ENCODE peak calls at places on chromosomes 12 and 14, in eight cellular contexts. One of them, this sample, is unnamed.
A peak's percentile ranks its signal among the peaks of the same experiment; 100 is the strongest.

GRCh38 chr12:21697829-21698630 is 40.4 kb upstream of the LDHB start:
- DNase-seq in foreskin fibroblast: peak; percentile 10
- DNase-seq in LoVo: peak; percentile 43
- DNase-seq in substantia nigra: no peak
- DNase-seq in AG10803: peak; percentile 38
- DNase-seq in HCEC 1CT: peak; percentile 19
- DNase-seq in NCI-H1092: no peak
- DNase-seq in tibial nerve: peak; percentile 42
- DNase-seq in this sample: peak; percentile 28

GRCh38 chr14:99755629-99756603 is 37.3 kb upstream of the EML1 start:
- DNase-seq in foreskin fibroblast: peak; percentile 96
- DNase-seq in LoVo: peak; percentile 54
- DNase-seq in substantia nigra: peak; percentile 26
- DNase-seq in AG10803: peak; percentile 90
- DNase-seq in HCEC 1CT: peak; percentile 91
- DNase-seq in NCI-H1092: no peak
- DNase-seq in tibial nerve: peak; percentile 85
- DNase-seq in this sample: peak; percentile 54

GRCh38 chr12:90977224-90977623 is 22.2 kb upstream of the CCER1 start:
- DNase-seq in foreskin fibroblast: peak; percentile 33
- DNase-seq in LoVo: no peak
- DNase-seq in substantia nigra: no peak
- DNase-seq in AG10803: peak; percentile 52
- DNase-seq in HCEC 1CT: no peak
- DNase-seq in NCI-H1092: no peak
- DNase-seq in tibial nerve: no peak
- DNase-seq in this sample: no peak

GRCh38 chr14:99873653-99874052 is 80.4 kb downstream of the EML1 start:
- DNase-seq in foreskin fibroblast: no peak
- DNase-seq in LoVo: no peak
- DNase-seq in substantia nigra: no peak
- DNase-seq in AG10803: no peak
- DNase-seq in HCEC 1CT: no peak
- DNase-seq in NCI-H1092: no peak
- DNase-seq in tibial nerve: no peak
- DNase-seq in this sample: no peak

GRCh38 chr14:104768437-104769323 is 15.7 kb downstream of the SIVA1 start:
- DNase-seq in foreskin fibroblast: peak; percentile 71
- DNase-seq in LoVo: peak; percentile 70
- DNase-seq in substantia nigra: peak; percentile 49
- DNase-seq in AG10803: peak; percentile 67
- DNase-seq in HCEC 1CT: peak; percentile 62
- DNase-seq in NCI-H1092: peak; percentile 64
- DNase-seq in tibial nerve: peak; percentile 96
- DNase-seq in this sample: peak; percentile 46

GRCh38 chr14:51824191-51824590 is 36.2 kb upstream of the GNG2 start:
- DNase-seq in foreskin fibroblast: no peak
- DNase-seq in LoVo: no peak
- DNase-seq in substantia nigra: no peak
- DNase-seq in AG10803: peak; percentile 51
- DNase-seq in HCEC 1CT: no peak
- DNase-seq in NCI-H1092: no peak
- DNase-seq in tibial nerve: no peak
- DNase-seq in this sample: no peak

GRCh38 chr12:12008232-12008850 is 62.4 kb upstream of the BCL2L14 start:
- DNase-seq in foreskin fibroblast: no peak
- DNase-seq in LoVo: no peak
- DNase-seq in substantia nigra: no peak
- DNase-seq in AG10803: no peak
- DNase-seq in HCEC 1CT: no peak
- DNase-seq in NCI-H1092: no peak
- DNase-seq in tibial nerve: no peak
- DNase-seq in this sample: no peak

GRCh38 chr12:53624956-53625355 is 1.2 kb downstream of the ATF7 start:
- DNase-seq in foreskin fibroblast: no peak
- DNase-seq in LoVo: no peak
- DNase-seq in substantia nigra: no peak
- DNase-seq in AG10803: peak; percentile 26
- DNase-seq in HCEC 1CT: peak; percentile 6
- DNase-seq in NCI-H1092: no peak
- DNase-seq in tibial nerve: no peak
- DNase-seq in this sample: no peak

GRCh38 chr12:1814266-1814665 is 6.1 kb upstream of the LRTM2 start:
- DNase-seq in foreskin fibroblast: no peak
- DNase-seq in LoVo: no peak
- DNase-seq in substantia nigra: no peak
- DNase-seq in AG10803: no peak
- DNase-seq in HCEC 1CT: no peak
- DNase-seq in NCI-H1092: no peak
- DNase-seq in tibial nerve: no peak
- DNase-seq in this sample: no peak

GRCh38 chr14:52827426-52827825 is 36.0 kb upstream of the GNPNAT1 start:
- DNase-seq in foreskin fibroblast: no peak
- DNase-seq in LoVo: no peak
- DNase-seq in substantia nigra: no peak
- DNase-seq in AG10803: no peak
- DNase-seq in HCEC 1CT: no peak
- DNase-seq in NCI-H1092: no peak
- DNase-seq in tibial nerve: no peak
- DNase-seq in this sample: no peak

GRCh38 chr12:42143401-42144173 is 1.1 kb downstream of the GXYLT1 start:
- DNase-seq in foreskin fibroblast: no peak
- DNase-seq in LoVo: peak; percentile 34
- DNase-seq in substantia nigra: no peak
- DNase-seq in AG10803: peak; percentile 29
- DNase-seq in HCEC 1CT: peak; percentile 21
- DNase-seq in NCI-H1092: no peak
- DNase-seq in tibial nerve: no peak
- DNase-seq in this sample: no peak

GRCh38 chr12:122190842-122191668 is 8.1 kb downstream of the LRRC43 start:
- DNase-seq in foreskin fibroblast: peak; percentile 33
- DNase-seq in LoVo: peak; percentile 58
- DNase-seq in substantia nigra: no peak
- DNase-seq in AG10803: peak; percentile 40
- DNase-seq in HCEC 1CT: peak; percentile 46
- DNase-seq in NCI-H1092: peak; percentile 19
- DNase-seq in tibial nerve: no peak
- DNase-seq in this sample: no peak

GRCh38 chr12:76158518-76159321 is 74.2 kb upstream of the NAP1L1 start:
- DNase-seq in foreskin fibroblast: peak; percentile 81
- DNase-seq in LoVo: peak; percentile 83
- DNase-seq in substantia nigra: no peak
- DNase-seq in AG10803: peak; percentile 93
- DNase-seq in HCEC 1CT: peak; percentile 79
- DNase-seq in NCI-H1092: no peak
- DNase-seq in tibial nerve: peak; percentile 54
- DNase-seq in this sample: peak; percentile 21

GRCh38 chr14:94163806-94164205 is 10.3 kb upstream of the PPP4R4 start:
- DNase-seq in foreskin fibroblast: no peak
- DNase-seq in LoVo: no peak
- DNase-seq in substantia nigra: no peak
- DNase-seq in AG10803: peak; percentile 16
- DNase-seq in HCEC 1CT: no peak
- DNase-seq in NCI-H1092: no peak
- DNase-seq in tibial nerve: no peak
- DNase-seq in this sample: no peak

GRCh38 chr14:30295980-30296379 is 263.0 kb upstream of the G2E3 start:
- DNase-seq in foreskin fibroblast: no peak
- DNase-seq in LoVo: no peak
- DNase-seq in substantia nigra: no peak
- DNase-seq in AG10803: no peak
- DNase-seq in HCEC 1CT: no peak
- DNase-seq in NCI-H1092: no peak
- DNase-seq in tibial nerve: no peak
- DNase-seq in this sample: no peak

GRCh38 chr12:5520037-5520436 is 88.1 kb downstream of the NTF3 start:
- DNase-seq in foreskin fibroblast: no peak
- DNase-seq in LoVo: no peak
- DNase-seq in substantia nigra: no peak
- DNase-seq in AG10803: no peak
- DNase-seq in HCEC 1CT: no peak
- DNase-seq in NCI-H1092: no peak
- DNase-seq in tibial nerve: no peak
- DNase-seq in this sample: no peak

GRCh38 chr14:21220874-21221477 is 48.3 kb downstream of the HNRNPC start:
- DNase-seq in foreskin fibroblast: no peak
- DNase-seq in LoVo: no peak
- DNase-seq in substantia nigra: no peak
- DNase-seq in AG10803: no peak
- DNase-seq in HCEC 1CT: peak; percentile 15
- DNase-seq in NCI-H1092: no peak
- DNase-seq in tibial nerve: no peak
- DNase-seq in this sample: no peak

GRCh38 chr14:100076630-100077029 is 11.4 kb downstream of the EVL start:
- DNase-seq in foreskin fibroblast: peak; percentile 86
- DNase-seq in LoVo: no peak
- DNase-seq in substantia nigra: no peak
- DNase-seq in AG10803: peak; percentile 86
- DNase-seq in HCEC 1CT: peak; percentile 72
- DNase-seq in NCI-H1092: no peak
- DNase-seq in tibial nerve: peak; percentile 66
- DNase-seq in this sample: no peak

GRCh38 chr14:75933712-75934296 is 48.0 kb downstream of the TGFB3 start:
- DNase-seq in foreskin fibroblast: no peak
- DNase-seq in LoVo: no peak
- DNase-seq in substantia nigra: no peak
- DNase-seq in AG10803: no peak
- DNase-seq in HCEC 1CT: no peak
- DNase-seq in NCI-H1092: no peak
- DNase-seq in tibial nerve: no peak
- DNase-seq in this sample: no peak

GRCh38 chr14:90301580-90302181 is 30.1 kb downstream of the NRDE2 start:
- DNase-seq in foreskin fibroblast: peak; percentile 64
- DNase-seq in LoVo: peak; percentile 7
- DNase-seq in substantia nigra: no peak
- DNase-seq in AG10803: peak; percentile 69
- DNase-seq in HCEC 1CT: peak; percentile 64
- DNase-seq in NCI-H1092: no peak
- DNase-seq in tibial nerve: no peak
- DNase-seq in this sample: no peak

GRCh38 chr14:94044476-94045091 is 18.4 kb downstream of the OTUB2 start:
- DNase-seq in foreskin fibroblast: no peak
- DNase-seq in LoVo: no peak
- DNase-seq in substantia nigra: no peak
- DNase-seq in AG10803: no peak
- DNase-seq in HCEC 1CT: no peak
- DNase-seq in NCI-H1092: no peak
- DNase-seq in tibial nerve: no peak
- DNase-seq in this sample: no peak

GRCh38 chr14:53999061-53999488 is 42.5 kb upstream of the BMP4 start:
- DNase-seq in foreskin fibroblast: peak; percentile 34
- DNase-seq in LoVo: peak; percentile 89
- DNase-seq in substantia nigra: no peak
- DNase-seq in AG10803: peak; percentile 61
- DNase-seq in HCEC 1CT: peak; percentile 39
- DNase-seq in NCI-H1092: no peak
- DNase-seq in tibial nerve: no peak
- DNase-seq in this sample: no peak

GRCh38 chr14:34018125-34018524 is 67.3 kb upstream of the EGLN3 start:
- DNase-seq in foreskin fibroblast: no peak
- DNase-seq in LoVo: no peak
- DNase-seq in substantia nigra: no peak
- DNase-seq in AG10803: no peak
- DNase-seq in HCEC 1CT: no peak
- DNase-seq in NCI-H1092: no peak
- DNase-seq in tibial nerve: no peak
- DNase-seq in this sample: no peak

GRCh38 chr14:24634158-24634557 is at the start of gene GZMB:
- DNase-seq in foreskin fibroblast: no peak
- DNase-seq in LoVo: no peak
- DNase-seq in substantia nigra: no peak
- DNase-seq in AG10803: no peak
- DNase-seq in HCEC 1CT: no peak
- DNase-seq in NCI-H1092: no peak
- DNase-seq in tibial nerve: no peak
- DNase-seq in this sample: no peak

GRCh38 chr14:54893151-54893760 is 9.4 kb downstream of the GCH1 start:
- DNase-seq in foreskin fibroblast: peak; percentile 33
- DNase-seq in LoVo: peak; percentile 54
- DNase-seq in substantia nigra: no peak
- DNase-seq in AG10803: peak; percentile 54
- DNase-seq in HCEC 1CT: peak; percentile 52
- DNase-seq in NCI-H1092: peak; percentile 24
- DNase-seq in tibial nerve: peak; percentile 87
- DNase-seq in this sample: no peak

GRCh38 chr14:77904218-77904617 is 104.3 kb downstream of the ADCK1 start:
- DNase-seq in foreskin fibroblast: no peak
- DNase-seq in LoVo: no peak
- DNase-seq in substantia nigra: no peak
- DNase-seq in AG10803: no peak
- DNase-seq in HCEC 1CT: no peak
- DNase-seq in NCI-H1092: no peak
- DNase-seq in tibial nerve: no peak
- DNase-seq in this sample: no peak

GRCh38 chr14:69850086-69850735 is 29.0 kb upstream of the SMOC1 start:
- DNase-seq in foreskin fibroblast: no peak
- DNase-seq in LoVo: no peak
- DNase-seq in substantia nigra: no peak
- DNase-seq in AG10803: no peak
- DNase-seq in HCEC 1CT: no peak
- DNase-seq in NCI-H1092: no peak
- DNase-seq in tibial nerve: no peak
- DNase-seq in this sample: no peak

GRCh38 chr12:131087302-131087818 is 133.7 kb downstream of the ADGRD1 start:
- DNase-seq in foreskin fibroblast: no peak
- DNase-seq in LoVo: no peak
- DNase-seq in substantia nigra: no peak
- DNase-seq in AG10803: no peak
- DNase-seq in HCEC 1CT: no peak
- DNase-seq in NCI-H1092: no peak
- DNase-seq in tibial nerve: no peak
- DNase-seq in this sample: no peak

GRCh38 chr12:14403711-14404164 is 38.3 kb downstream of the ATF7IP start:
- DNase-seq in foreskin fibroblast: no peak
- DNase-seq in LoVo: peak; percentile 57
- DNase-seq in substantia nigra: no peak
- DNase-seq in AG10803: peak; percentile 80
- DNase-seq in HCEC 1CT: peak; percentile 68
- DNase-seq in NCI-H1092: peak; percentile 79
- DNase-seq in tibial nerve: no peak
- DNase-seq in this sample: no peak

GRCh38 chr12:113222730-113223531 is 1.7 kb downstream of the TPCN1 start:
- DNase-seq in foreskin fibroblast: peak; percentile 81
- DNase-seq in LoVo: peak; percentile 93
- DNase-seq in substantia nigra: no peak
- DNase-seq in AG10803: peak; percentile 88
- DNase-seq in HCEC 1CT: peak; percentile 93
- DNase-seq in NCI-H1092: peak; percentile 74
- DNase-seq in tibial nerve: peak; percentile 75
- DNase-seq in this sample: peak; percentile 40

GRCh38 chr12:93122089-93122488 is 193.0 kb upstream of the EEA1 start:
- DNase-seq in foreskin fibroblast: peak; percentile 91
- DNase-seq in LoVo: no peak
- DNase-seq in substantia nigra: no peak
- DNase-seq in AG10803: peak; percentile 79
- DNase-seq in HCEC 1CT: peak; percentile 74
- DNase-seq in NCI-H1092: no peak
- DNase-seq in tibial nerve: no peak
- DNase-seq in this sample: no peak

GRCh38 chr14:94143239-94143638 is 13.8 kb upstream of the IFI27L2 start:
- DNase-seq in foreskin fibroblast: no peak
- DNase-seq in LoVo: no peak
- DNase-seq in substantia nigra: no peak
- DNase-seq in AG10803: no peak
- DNase-seq in HCEC 1CT: no peak
- DNase-seq in NCI-H1092: no peak
- DNase-seq in tibial nerve: no peak
- DNase-seq in this sample: no peak

GRCh38 chr12:120762093-120762492 is 36.5 kb downstream of the ACADS start:
- DNase-seq in foreskin fibroblast: no peak
- DNase-seq in LoVo: no peak
- DNase-seq in substantia nigra: no peak
- DNase-seq in AG10803: no peak
- DNase-seq in HCEC 1CT: no peak
- DNase-seq in NCI-H1092: no peak
- DNase-seq in tibial nerve: no peak
- DNase-seq in this sample: no peak

GRCh38 chr12:926641-927040 is 22.9 kb downstream of the RAD52 start:
- DNase-seq in foreskin fibroblast: no peak
- DNase-seq in LoVo: no peak
- DNase-seq in substantia nigra: no peak
- DNase-seq in AG10803: no peak
- DNase-seq in HCEC 1CT: no peak
- DNase-seq in NCI-H1092: no peak
- DNase-seq in tibial nerve: no peak
- DNase-seq in this sample: no peak

This sample was measured in hippocampal formation.